ENCODE peak calls at places on chromosome X, in five cellular contexts. G is G401; C is H7; V is activated T-cell treated with anti-CD3 and anti-CD28 coated beads, Interleukin-2, amount 50 U/mL, for 72 hours; B is GM06990. H is an unnamed sample.

GRCh38 chrX:45622538-45622937 is 421.9 kb upstream of the DIPK2B start:
- DNase-seq in G (no peak), V (no peak), B (no peak), C (no peak), H (no peak)

GRCh38 chrX:150506020-150506419 is 62.4 kb upstream of the MTM1 start:
- DNase-seq in C (no peak), V (no peak), B (no peak), G (peak; percentile 60), H (no peak)

GRCh38 chrX:30957753-30958152 is 68.7 kb upstream of the TAB3 start:
- DNase-seq in V (no peak), G (no peak), B (no peak), C (no peak), H (no peak)

GRCh38 chrX:133294126-133294525 is 76.0 kb upstream of the TFDP3 start:
- DNase-seq in C (no peak), V (no peak), B (no peak), G (no peak), H (no peak)

GRCh38 chrX:148599404-148599803 is 99.0 kb downstream of the AFF2 start:
- DNase-seq in B (no peak), G (no peak), C (no peak), V (no peak), H (no peak)

GRCh38 chrX:31298881-31299280 is 227.0 kb upstream of the FTHL17 start:
- DNase-seq in V (no peak), G (peak; percentile 31), C (no peak), B (no peak), H (no peak)

GRCh38 chrX:136115124-136115908 is 32.0 kb upstream of the FHL1 start:
- DNase-seq in G (no peak), V (no peak), B (no peak), C (no peak), H (no peak)

GRCh38 chrX:151902813-151903591 is 9.7 kb upstream of the MAGEA4 start:
- DNase-seq in B (no peak), G (no peak), V (no peak), C (no peak), H (no peak)

GRCh38 chrX:27391601-27392000 is 71.5 kb downstream of the PPP4R3C start:
- DNase-seq in C (no peak), B (no peak), V (no peak), G (no peak), H (no peak)

GRCh38 chrX:14801136-14801535 is 71.7 kb downstream of the FANCB start:
- DNase-seq in V (no peak), C (no peak), G (no peak), B (no peak), H (no peak)

GRCh38 chrX:110015027-110015426 is 12.1 kb downstream of the TMEM164 start:
- DNase-seq in C (no peak), V (no peak), G (no peak), B (no peak), H (no peak)

GRCh38 chrX:72713130-72713529 is 976 bp downstream of the PHKA1 start:
- DNase-seq in B (no peak), C (no peak), G (no peak), V (no peak), H (no peak)

GRCh38 chrX:119007189-119007770 is 32.9 kb downstream of the LONRF3 start:
- DNase-seq in G (no peak), B (no peak), C (no peak), V (no peak), H (no peak)

GRCh38 chrX:44022964-44023363 is 49.8 kb upstream of the NDP start:
- DNase-seq in G (no peak), B (no peak), C (no peak), V (no peak), H (no peak)

GRCh38 chrX:137574784-137575298 is 8.9 kb downstream of the ZIC3 start:
- DNase-seq in B (no peak), V (no peak), G (peak; percentile 47), C (peak; percentile 68), H (peak; percentile 16)

GRCh38 chrX:124641737-124642491 is 295.6 kb downstream of the SH2D1A start:
- DNase-seq in G (no peak), C (no peak), V (no peak), B (no peak), H (no peak)

GRCh38 chrX:69618803-69619202 is 2.9 kb downstream of the EDA start:
- DNase-seq in G (peak; percentile 41), B (peak; percentile 1), C (no peak), V (no peak), H (no peak)

GRCh38 chrX:41478397-41478911 is 31.3 kb downstream of the NYX start:
- DNase-seq in C (peak; percentile 35), V (no peak), B (no peak), G (peak; percentile 5), H (no peak)

GRCh38 chrX:125295337-125295736 is 24.3 kb upstream of the TEX13C start:
- DNase-seq in V (no peak), B (no peak), G (no peak), C (no peak), H (no peak)

GRCh38 chrX:48971325-48972213 is at the start of gene KCND1:
- DNase-seq in B (no peak), G (peak; percentile 50), C (peak; percentile 96), V (no peak), H (no peak)

GRCh38 chrX:41337140-41337539 is 3.2 kb downstream of the DDX3X start:
- DNase-seq in G (no peak), C (no peak), B (no peak), V (no peak), H (no peak)

GRCh38 chrX:17597836-17598434 is 139.4 kb upstream of the SCML1 start:
- DNase-seq in V (no peak), G (peak; percentile 8), B (no peak), C (no peak), H (no peak)

GRCh38 chrX:148507413-148507812 is 7.0 kb downstream of the AFF2 start:
- DNase-seq in C (no peak), G (no peak), V (no peak), B (no peak), H (no peak)

GRCh38 chrX:130626521-130626920 is 224.7 kb downstream of the RBMX2 start:
- DNase-seq in B (no peak), C (no peak), G (no peak), V (no peak), H (no peak)

GRCh38 chrX:41684138-41684537 is 4.6 kb upstream of the GPR34 start:
- DNase-seq in G (peak; percentile 5), B (no peak), V (no peak), C (no peak), H (no peak)

GRCh38 chrX:134688839-134689238 is 30.6 kb upstream of the PLAC1 start:
- DNase-seq in G (no peak), V (no peak), C (no peak), B (no peak), H (no peak)

GRCh38 chrX:154368630-154369452 is 5.6 kb downstream of the FLNA start:
- DNase-seq in G (no peak), C (peak; percentile 81), B (peak; percentile 80), V (peak; percentile 91), H (peak; percentile 80)

GRCh38 chrX:14832151-14832550 is 40.7 kb downstream of the FANCB start:
- DNase-seq in G (no peak), B (no peak), C (no peak), V (no peak), H (no peak)

GRCh38 chrX:43949669-43950068 is 23.5 kb downstream of the NDP start:
- DNase-seq in B (no peak), C (peak; percentile 40), G (peak; percentile 80), V (peak; percentile 3), H (no peak)

GRCh38 chrX:38080808-38081207 is 74.5 kb downstream of the SYTL5 start:
- DNase-seq in B (no peak), C (no peak), V (no peak), G (no peak), H (no peak)

H was measured in GM13977.